ENCODE peak calls at places on chromosomes 7 and 10, in five cellular contexts. Z is neuronal stem cell, T is IMR-90, M is mesendoderm, K is mesenchymal stem cell. U is an unnamed sample.

GRCh38 chr10:106863549-106863948 is 301.0 kb downstream of the SORCS1 start:
- DNase-seq in M (peak; percentile 53), T (no peak), K (no peak), Z (peak; percentile 1), U (no peak)

GRCh38 chr10:69869291-69869841 is 67.7 kb downstream of the COL13A1 start:
- DNase-seq in T (peak; percentile 53), M (no peak), Z (no peak), K (peak; percentile 59), U (no peak)

GRCh38 chr7:1698951-1699350 is 28.9 kb downstream of the ELFN1 start:
- DNase-seq in K (no peak), T (no peak), Z (no peak), M (no peak), U (no peak)

GRCh38 chr7:102890292-102890970 is 22.4 kb upstream of the LRRC17 start:
- DNase-seq in K (peak; percentile 68), T (peak; percentile 91), M (no peak), Z (no peak), U (no peak)

GRCh38 chr7:116616555-116617059 is 55.4 kb upstream of the MET start:
- DNase-seq in K (no peak), T (peak; percentile 36), Z (no peak), M (peak; percentile 61), U (no peak)

GRCh38 chr7:93574646-93575554 is at the start of gene CALCR:
- DNase-seq in Z (peak; percentile 48), K (no peak), M (peak; percentile 67), T (no peak), U (peak; percentile 70)

GRCh38 chr10:110005716-110006115 is 2.1 kb upstream of the ADD3 start:
- DNase-seq in M (peak; percentile 66), K (peak; percentile 86), T (peak; percentile 88), Z (no peak), U (peak; percentile 45)

GRCh38 chr10:46169736-46170135 is 117.1 kb upstream of the ANTXRL start:
- DNase-seq in Z (no peak), K (no peak), T (no peak), M (no peak), U (no peak)

GRCh38 chr10:130398090-130398994 is 262.2 kb downstream of the GLRX3 start:
- DNase-seq in M (no peak), Z (no peak), K (no peak), T (no peak), U (peak; percentile 8)

GRCh38 chr7:26331789-26332188 is 40.1 kb downstream of the SNX10 start:
- DNase-seq in M (no peak), T (no peak), Z (no peak), K (no peak), U (no peak)

GRCh38 chr7:26329520-26330269 is 38.0 kb downstream of the SNX10 start:
- DNase-seq in K (no peak), M (no peak), T (no peak), Z (no peak), U (no peak)

GRCh38 chr7:26326211-26326610 is 34.5 kb downstream of the SNX10 start:
- DNase-seq in M (no peak), T (no peak), Z (no peak), K (no peak), U (no peak)

GRCh38 chr7:26332698-26333097 is 41.0 kb downstream of the SNX10 start:
- DNase-seq in K (no peak), T (no peak), M (no peak), Z (no peak), U (no peak)

DNA sequence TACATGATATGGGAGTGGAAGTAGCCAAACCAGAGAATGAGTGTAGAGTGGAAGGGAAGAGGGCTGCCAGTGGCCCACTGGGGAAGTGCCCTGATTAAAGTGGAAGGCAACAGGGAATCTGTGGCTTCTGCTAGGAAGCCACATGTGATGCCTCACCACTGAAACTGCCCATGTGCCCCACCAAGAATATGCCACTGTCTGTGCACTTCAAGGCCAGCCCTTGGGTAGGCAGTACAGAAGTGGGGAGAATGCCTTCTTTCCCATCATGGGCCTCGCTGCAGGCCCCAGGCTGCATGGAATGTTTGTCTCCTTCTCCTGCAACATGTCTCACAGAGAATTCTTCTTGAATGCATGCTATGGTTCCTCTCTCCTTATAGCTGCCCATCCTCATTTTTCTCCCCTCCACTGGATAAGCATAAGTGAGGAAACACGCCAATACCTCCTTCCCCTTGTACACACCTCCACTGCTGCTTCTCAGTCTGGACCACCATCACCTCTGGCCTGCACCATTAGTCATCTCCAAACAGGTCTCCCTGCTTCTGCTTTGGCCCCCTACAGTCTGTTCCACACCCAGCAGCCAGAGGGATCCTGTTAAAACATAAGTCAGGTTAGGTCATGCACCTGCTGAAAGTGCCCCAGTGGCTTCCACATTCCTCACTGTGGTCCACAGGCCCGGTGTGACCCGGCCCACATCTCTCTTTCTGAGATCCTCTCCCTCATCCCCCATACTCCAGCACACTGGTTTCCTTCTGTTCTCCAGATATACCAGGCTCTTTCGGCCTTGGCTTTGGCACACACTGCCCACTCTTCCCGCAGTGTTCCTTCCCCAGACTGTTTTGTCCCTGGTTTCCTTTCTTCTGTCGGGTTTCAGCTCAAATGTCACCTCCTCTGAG is 37.1 kb downstream of the SNX10 start:
- DNase-seq in M (no peak), K (no peak), T (no peak), Z (no peak), U (no peak)
- H3K4me1 ChIP-seq in M (no peaks in the 10 kb centered on the region), K (peaks cover 3% of the 10 kb centered on the region), T (no peaks in the 10 kb centered on the region), Z (no peaks in the 10 kb centered on the region), U (no peaks in the 10 kb centered on the region)

DNA sequence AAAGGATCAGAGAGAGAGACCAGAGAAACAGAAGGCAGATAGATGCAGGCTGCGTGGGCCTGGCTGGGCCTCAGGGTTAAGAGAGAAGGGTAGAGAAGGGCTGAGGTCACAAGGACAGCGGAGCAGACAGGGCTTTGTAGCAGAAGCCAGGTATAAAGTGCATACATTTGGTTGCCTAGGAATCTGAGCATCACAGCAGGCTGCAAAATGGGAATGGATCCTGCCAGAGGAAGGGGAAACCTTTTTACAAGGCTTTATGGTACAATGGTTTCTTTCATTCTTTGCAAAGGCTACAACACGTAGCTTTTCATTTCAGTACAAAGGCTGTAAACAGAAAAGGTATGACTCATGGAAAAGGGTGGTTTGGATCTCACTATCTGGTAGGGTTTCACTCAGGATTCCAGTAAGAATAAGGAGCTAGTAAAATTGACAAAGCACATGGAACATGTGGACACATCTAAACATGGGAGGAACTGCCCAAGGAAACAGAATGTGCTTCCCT is 275.1 kb downstream of the DOCK4 start:
- DNase-seq in Z (peak; percentile 21), T (peak; percentile 75), M (peak; percentile 63), K (peak; percentile 66), U (peak; percentile 38)
- H4K8ac ChIP-seq in Z (no peak overlapping the region), T (peak overlapping the region; percentile 22), M (no peak overlapping the region), K (no peak overlapping the region), U (no peak overlapping the region)

DNA sequence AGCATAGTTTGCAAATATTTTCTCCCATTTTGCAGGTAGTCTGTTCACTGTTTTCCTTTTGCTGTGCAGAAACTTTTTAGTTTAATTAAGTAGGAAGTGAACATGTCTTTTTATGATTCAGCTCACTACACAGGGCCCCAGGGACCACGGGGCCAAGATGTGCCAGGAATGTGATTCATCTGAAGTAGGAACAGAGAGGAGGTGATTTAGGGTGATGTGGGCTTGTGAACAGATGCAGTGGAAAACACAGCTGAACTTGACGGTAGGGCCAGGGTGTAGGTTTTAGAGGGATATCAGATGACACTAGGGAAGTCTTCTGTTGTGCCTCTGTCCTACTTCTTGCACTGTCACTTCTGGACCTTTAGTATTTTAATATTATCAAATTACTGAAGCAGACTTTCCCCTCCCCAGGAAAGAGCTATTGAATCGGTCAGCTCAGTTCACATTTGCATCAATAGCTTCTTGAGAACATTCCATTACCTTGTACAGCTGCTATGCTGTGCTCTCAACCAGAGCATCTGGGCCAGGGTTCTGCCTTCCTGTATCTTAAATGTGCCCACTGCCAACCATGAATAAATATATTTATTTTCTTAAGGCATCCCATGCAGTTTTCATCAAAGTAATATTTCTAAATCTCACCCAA is 96.9 kb downstream of the OSBPL3 start:
- DNase-seq in M (no peak), Z (no peak), K (peak; percentile 45), T (peak; percentile 82), U (no peak)
- H3K4ac ChIP-seq in M (no peak overlapping the region), Z (no peak overlapping the region), K (no peak overlapping the region), T (peak overlapping the region; percentile 6), U (no peak overlapping the region)

DNA sequence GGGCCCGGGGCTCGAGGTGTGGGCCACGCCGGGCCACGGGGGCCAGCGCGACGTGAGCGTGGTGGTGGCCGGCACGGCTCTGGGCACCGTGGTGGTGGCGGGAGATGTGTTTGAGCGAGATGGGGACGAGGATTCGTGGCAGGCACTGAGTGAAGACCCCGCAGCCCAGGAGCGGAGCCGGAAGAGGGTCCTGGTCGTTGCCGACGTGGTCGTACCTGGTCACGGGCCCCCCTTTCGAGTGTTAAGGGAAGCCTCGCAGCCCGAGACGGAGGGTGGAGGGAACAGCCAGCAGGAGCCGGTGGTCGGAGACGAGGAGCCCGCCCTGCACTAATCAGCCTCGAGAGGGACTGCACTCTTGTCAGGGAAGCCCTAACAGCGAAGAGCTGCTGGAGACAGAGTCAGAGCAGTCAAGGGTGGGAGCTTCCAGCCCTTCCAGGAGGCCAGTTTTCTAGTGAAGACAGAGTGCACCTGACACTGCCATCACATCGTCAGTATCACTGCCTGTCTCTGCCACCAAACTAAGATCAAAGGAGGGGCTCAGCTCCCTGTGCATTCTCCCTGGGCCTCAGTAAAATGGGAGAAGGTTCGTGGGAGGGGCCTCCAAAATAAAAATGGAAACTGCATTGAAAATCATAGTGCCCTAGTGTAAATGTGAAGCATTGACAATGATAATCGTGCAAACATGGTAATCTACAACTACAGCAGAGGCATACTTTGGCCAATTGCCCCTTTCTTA is 1.3 kb downstream of the MBLAC1 start:
- DNase-seq in T (no peak), K (peak; percentile 60), M (peak; percentile 51), Z (no peak), U (peak; percentile 51)
- H3K4me1 ChIP-seq in T (peaks cover 2% of the 10 kb centered on the region), K (peaks cover 17% of the 10 kb centered on the region), M (peaks cover 2% of the 10 kb centered on the region), Z (peaks cover 6% of the 10 kb centered on the region), U (peaks cover 3% of the 10 kb centered on the region)

DNA sequence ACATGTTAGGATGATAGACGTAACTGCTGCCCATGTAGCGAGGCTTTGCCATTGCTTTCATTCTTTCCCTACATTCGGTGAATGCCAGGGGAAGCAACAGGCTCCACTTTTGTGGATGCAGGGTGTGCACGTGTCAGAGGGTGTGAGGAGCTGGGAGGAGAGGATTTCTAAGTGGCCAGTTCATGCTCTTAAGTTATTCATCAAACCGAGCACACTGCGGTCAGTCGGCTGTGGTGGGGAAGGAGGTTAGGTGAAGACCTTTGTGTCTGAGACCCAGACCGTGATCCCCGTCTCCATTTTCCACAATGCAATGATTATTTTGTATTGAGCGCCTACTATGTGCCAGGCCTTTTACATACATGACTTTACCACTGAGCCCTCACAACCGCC is 438.6 kb upstream of the GALNT17 start:
- DNase-seq in M (no peak), Z (no peak), T (no peak), K (peak; percentile 34), U (no peak)
- H4K8ac ChIP-seq in M (no peak overlapping the region), Z (no peak overlapping the region), T (no peak overlapping the region), K (no peak overlapping the region), U (no peak overlapping the region)

U was measured in H9.